ENCODE peak calls at places on chromosomes 5 and 9, in four cellular contexts. One of them, this sample, is unnamed.

GRCh38 chr9:84435902-84436301 is 95.3 kb upstream of the SLC28A3 start:
- DNase-seq in left ventricle myocardium inferior: no peak
- DNase-seq in HFFc6: no peak
- DNase-seq in progenitor cell of endocrine pancreas: no peak
- DNase-seq in this sample: no peak

GRCh38 chr5:149166128-149166527 is 24.8 kb downstream of the ABLIM3 start:
- DNase-seq in left ventricle myocardium inferior: no peak
- DNase-seq in HFFc6: peak
- DNase-seq in progenitor cell of endocrine pancreas: no peak
- DNase-seq in this sample: no peak

GRCh38 chr9:94993821-94994165 is 267.3 kb downstream of the AOPEP start:
- DNase-seq in left ventricle myocardium inferior: no peak
- DNase-seq in HFFc6: no peak
- DNase-seq in progenitor cell of endocrine pancreas: no peak
- DNase-seq in this sample: no peak

GRCh38 chr9:3027260-3027659 is 183.4 kb upstream of the PUM3 start:
- DNase-seq in left ventricle myocardium inferior: no peak
- DNase-seq in HFFc6: no peak
- DNase-seq in progenitor cell of endocrine pancreas: no peak
- DNase-seq in this sample: no peak

GRCh38 chr9:14170392-14170931 is 143.5 kb downstream of the NFIB start:
- DNase-seq in left ventricle myocardium inferior: no peak
- DNase-seq in HFFc6: no peak
- DNase-seq in progenitor cell of endocrine pancreas: no peak
- DNase-seq in this sample: no peak

GRCh38 chr5:153508700-153509099 is 18.2 kb downstream of the GRIA1 start:
- DNase-seq in left ventricle myocardium inferior: no peak
- DNase-seq in HFFc6: no peak
- DNase-seq in progenitor cell of endocrine pancreas: no peak
- DNase-seq in this sample: no peak

GRCh38 chr5:15510092-15510491 is 10.1 kb downstream of the FBXL7 start:
- DNase-seq in left ventricle myocardium inferior: no peak
- DNase-seq in HFFc6: peak
- DNase-seq in progenitor cell of endocrine pancreas: no peak
- DNase-seq in this sample: no peak

GRCh38 chr5:90037646-90038045 is 371.9 kb downstream of the CETN3 start:
- DNase-seq in left ventricle myocardium inferior: no peak
- DNase-seq in HFFc6: no peak
- DNase-seq in progenitor cell of endocrine pancreas: no peak
- DNase-seq in this sample: no peak

GRCh38 chr9:38142201-38142600 is 73.2 kb upstream of the SHB start:
- DNase-seq in left ventricle myocardium inferior: no peak
- DNase-seq in HFFc6: peak
- DNase-seq in progenitor cell of endocrine pancreas: no peak
- DNase-seq in this sample: no peak

GRCh38 chr5:56454219-56454862 is 221.2 kb upstream of the ANKRD55 start:
- DNase-seq in left ventricle myocardium inferior: no peak
- DNase-seq in HFFc6: no peak
- DNase-seq in progenitor cell of endocrine pancreas: no peak
- DNase-seq in this sample: no peak

GRCh38 chr5:45385321-45386058 is 310.7 kb downstream of the HCN1 start:
- DNase-seq in left ventricle myocardium inferior: no peak
- DNase-seq in HFFc6: no peak
- DNase-seq in progenitor cell of endocrine pancreas: no peak
- DNase-seq in this sample: no peak

GRCh38 chr9:81588148-81588874 is 101.0 kb downstream of the TLE1 start:
- DNase-seq in left ventricle myocardium inferior: no peak
- DNase-seq in HFFc6: no peak
- DNase-seq in progenitor cell of endocrine pancreas: peak
- DNase-seq in this sample: no peak

GRCh38 chr9:74379718-74380117 is 117.4 kb upstream of the RORB start:
- DNase-seq in left ventricle myocardium inferior: no peak
- DNase-seq in HFFc6: no peak
- DNase-seq in progenitor cell of endocrine pancreas: peak
- DNase-seq in this sample: no peak

GRCh38 chr5:23461576-23461975 is 45.8 kb upstream of the PRDM9 start:
- DNase-seq in left ventricle myocardium inferior: no peak
- DNase-seq in HFFc6: no peak
- DNase-seq in progenitor cell of endocrine pancreas: no peak
- DNase-seq in this sample: no peak

DNA sequence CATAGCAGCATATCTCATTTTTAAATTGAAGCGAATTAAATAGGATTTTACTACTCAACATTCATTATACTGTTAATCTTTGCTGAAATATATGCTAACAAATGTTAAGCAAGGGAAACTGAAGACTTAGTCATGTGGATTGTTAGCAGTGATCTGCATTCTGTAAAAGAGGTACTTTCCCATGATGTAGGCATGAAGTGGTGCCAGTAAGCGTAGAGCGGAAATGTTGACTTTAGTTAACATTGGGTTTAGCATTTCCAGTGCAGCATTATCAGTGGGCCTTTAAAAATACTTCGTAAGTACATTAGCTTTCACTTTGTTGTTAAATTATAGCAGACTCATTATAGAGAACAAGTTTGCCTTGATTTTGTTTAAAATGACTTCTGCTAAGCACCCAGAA is 130.3 kb downstream of the CDC42SE2 start:
- DNase-seq in left ventricle myocardium inferior: no peak
- DNase-seq in HFFc6: no peak
- DNase-seq in progenitor cell of endocrine pancreas: no peak
- DNase-seq in this sample: no peak
- TF ChIP-seq CTCF in left ventricle myocardium inferior: no peak
- TF ChIP-seq CTCF in HFFc6: no peak
- TF ChIP-seq CTCF in progenitor cell of endocrine pancreas: no peak
- TF ChIP-seq CTCF in this sample: no peak

GRCh38 chr5:152462021-152462721 is 57.1 kb upstream of the NMUR2 start:
- DNase-seq in left ventricle myocardium inferior: no peak
- DNase-seq in HFFc6: no peak
- DNase-seq in progenitor cell of endocrine pancreas: no peak
- DNase-seq in this sample: no peak
- TF ChIP-seq CTCF in left ventricle myocardium inferior: peak
- TF ChIP-seq CTCF in HFFc6: no peak
- TF ChIP-seq CTCF in progenitor cell of endocrine pancreas: no peak
- TF ChIP-seq CTCF in this sample: no peak

DNA sequence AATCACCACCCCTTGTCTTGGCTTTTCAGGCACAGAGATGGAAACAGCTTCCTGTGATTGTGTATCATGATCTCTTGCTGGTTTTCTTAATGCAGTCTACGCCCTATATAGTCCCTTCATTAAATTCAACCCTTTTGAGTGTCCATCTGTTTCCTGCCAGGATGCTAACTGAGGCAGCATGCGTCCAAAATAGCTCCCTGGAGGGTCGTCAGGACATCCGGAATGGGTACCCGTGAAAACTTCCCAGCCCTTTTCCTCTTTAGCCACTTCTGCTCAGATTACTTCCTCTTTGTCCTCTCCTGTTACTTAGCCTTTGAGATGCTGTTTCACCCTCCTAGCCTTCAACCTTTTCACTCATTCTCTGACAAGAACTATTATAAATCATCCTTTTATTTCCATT is 79.8 kb upstream of the KLF9 start:
- DNase-seq in left ventricle myocardium inferior: no peak
- DNase-seq in HFFc6: no peak
- DNase-seq in progenitor cell of endocrine pancreas: no peak
- DNase-seq in this sample: no peak
- TF ChIP-seq CTCF in left ventricle myocardium inferior: no peak
- TF ChIP-seq CTCF in HFFc6: no peak
- TF ChIP-seq CTCF in progenitor cell of endocrine pancreas: no peak
- TF ChIP-seq CTCF in this sample: no peak

GRCh38 chr9:136218673-136219072 is 13.7 kb upstream of the LHX3 start:
- DNase-seq in left ventricle myocardium inferior: no peak
- DNase-seq in HFFc6: no peak
- DNase-seq in progenitor cell of endocrine pancreas: no peak
- DNase-seq in this sample: no peak
- TF ChIP-seq CTCF in left ventricle myocardium inferior: no peak
- TF ChIP-seq CTCF in HFFc6: no peak
- TF ChIP-seq CTCF in progenitor cell of endocrine pancreas: peak
- TF ChIP-seq CTCF in this sample: no peak

GRCh38 chr5:115600771-115601170 is 1.5 kb downstream of the TICAM2 start:
- DNase-seq in left ventricle myocardium inferior: no peak
- DNase-seq in HFFc6: peak
- DNase-seq in progenitor cell of endocrine pancreas: no peak
- DNase-seq in this sample: no peak

GRCh38 chr5:115602585-115603125 is 376 bp upstream of the TICAM2 start:
- DNase-seq in left ventricle myocardium inferior: no peak
- DNase-seq in HFFc6: no peak
- DNase-seq in progenitor cell of endocrine pancreas: no peak
- DNase-seq in this sample: no peak

GRCh38 chr5:115599924-115600323 is 2.4 kb downstream of the TICAM2 start:
- DNase-seq in left ventricle myocardium inferior: no peak
- DNase-seq in HFFc6: no peak
- DNase-seq in progenitor cell of endocrine pancreas: no peak
- DNase-seq in this sample: no peak

GRCh38 chr5:115599502-115599901 is 2.8 kb downstream of the TICAM2 start:
- DNase-seq in left ventricle myocardium inferior: no peak
- DNase-seq in HFFc6: peak
- DNase-seq in progenitor cell of endocrine pancreas: no peak
- DNase-seq in this sample: no peak

GRCh38 chr5:115601709-115602584 is at the start of gene TICAM2:
- DNase-seq in left ventricle myocardium inferior: peak
- DNase-seq in HFFc6: peak
- DNase-seq in progenitor cell of endocrine pancreas: peak
- DNase-seq in this sample: no peak
- TF ChIP-seq CTCF in left ventricle myocardium inferior: peak
- TF ChIP-seq CTCF in HFFc6: peak
- TF ChIP-seq CTCF in progenitor cell of endocrine pancreas: peak
- TF ChIP-seq CTCF in this sample: peak

DNA sequence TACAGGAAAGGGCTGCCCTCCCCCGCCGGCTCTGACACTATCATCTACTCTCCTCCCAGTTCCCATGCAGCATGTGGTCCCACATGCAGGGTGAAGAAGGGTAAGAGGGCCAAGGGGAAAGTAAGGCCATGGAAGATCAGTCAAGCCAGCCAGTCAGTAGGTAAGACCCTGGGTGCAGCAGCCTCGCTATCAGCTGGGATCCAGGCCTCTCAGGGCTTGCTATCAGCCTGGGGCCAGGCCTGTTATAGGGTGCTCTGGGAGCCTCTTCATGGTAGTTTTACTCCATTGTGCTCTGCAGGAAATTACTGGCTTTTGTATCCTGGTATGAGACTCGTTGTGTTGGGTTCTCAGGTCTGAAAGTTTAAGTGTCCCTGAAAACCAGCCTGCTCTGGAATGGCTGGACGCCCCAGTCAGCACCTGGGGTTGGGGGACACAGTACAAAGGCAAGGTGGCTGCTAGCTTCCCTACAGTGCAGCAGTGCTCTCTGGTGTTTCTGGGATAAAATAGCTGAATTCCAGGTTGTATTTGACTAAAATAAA is 21.4 kb downstream of the SLC22A4 start:
- DNase-seq in left ventricle myocardium inferior: no peak
- DNase-seq in HFFc6: no peak
- DNase-seq in progenitor cell of endocrine pancreas: no peak
- DNase-seq in this sample: no peak
- TF ChIP-seq CTCF in left ventricle myocardium inferior: no peak
- TF ChIP-seq CTCF in HFFc6: no peak
- TF ChIP-seq CTCF in progenitor cell of endocrine pancreas: no peak
- TF ChIP-seq CTCF in this sample: no peak

GRCh38 chr5:59007460-59008063 is 424.7 kb downstream of the RAB3C start:
- DNase-seq in left ventricle myocardium inferior: no peak
- DNase-seq in HFFc6: peak
- DNase-seq in progenitor cell of endocrine pancreas: no peak
- DNase-seq in this sample: no peak
- TF ChIP-seq CTCF in left ventricle myocardium inferior: peak
- TF ChIP-seq CTCF in HFFc6: peak
- TF ChIP-seq CTCF in progenitor cell of endocrine pancreas: peak
- TF ChIP-seq CTCF in this sample: peak

This sample was measured in osteocyte.